ENCODE peak calls at places on chromosome 22, in seven cellular contexts. One of them, this sample, is unnamed. For H3K4me1, the result is how much of the 10 kb centered on the place peaks cover.

GRCh38 chr22:42938449-42938848 is 76.5 kb downstream of the PACSIN2 start:
- DNase-seq in IMR-90: no peak
- DNase-seq in mesenchymal stem cell: no peak
- DNase-seq in trophoblast cell: no peak
- DNase-seq in H1: no peak
- DNase-seq in neuronal stem cell: no peak
- DNase-seq in H9: no peak
- DNase-seq in this sample: no peak

GRCh38 chr22:37130031-37130430 is 19.7 kb downstream of the IL2RB start:
- DNase-seq in trophoblast cell: no peak
- DNase-seq in H9: no peak
- DNase-seq in neuronal stem cell: no peak
- DNase-seq in mesenchymal stem cell: no peak
- DNase-seq in IMR-90: no peak
- DNase-seq in H1: no peak
- DNase-seq in this sample: no peak

GRCh38 chr22:25024895-25025294 is 72.4 kb downstream of the KIAA1671 start:
- DNase-seq in mesenchymal stem cell: no peak
- DNase-seq in H1: no peak
- DNase-seq in IMR-90: no peak
- DNase-seq in H9: no peak
- DNase-seq in trophoblast cell: no peak
- DNase-seq in neuronal stem cell: no peak
- DNase-seq in this sample: no peak

GRCh38 chr22:30439836-30440235 is 14.3 kb downstream of the MTFP1 start:
- DNase-seq in mesenchymal stem cell: no peak
- DNase-seq in H1: no peak
- DNase-seq in H9: no peak
- DNase-seq in trophoblast cell: no peak
- DNase-seq in IMR-90: no peak
- DNase-seq in neuronal stem cell: no peak
- DNase-seq in this sample: no peak

GRCh38 chr22:36457688-36458450 is 23.6 kb downstream of the TXN2 start:
- DNase-seq in H9: peak
- DNase-seq in H1: peak
- DNase-seq in neuronal stem cell: no peak
- DNase-seq in mesenchymal stem cell: peak
- DNase-seq in IMR-90: no peak
- DNase-seq in trophoblast cell: no peak
- DNase-seq in this sample: no peak

GRCh38 chr22:38419864-38420172 is 35.2 kb downstream of the KCNJ4 start:
- DNase-seq in mesenchymal stem cell: no peak
- DNase-seq in IMR-90: no peak
- DNase-seq in neuronal stem cell: no peak
- DNase-seq in trophoblast cell: no peak
- DNase-seq in H1: no peak
- DNase-seq in H9: no peak
- DNase-seq in this sample: no peak

GRCh38 chr22:19844423-19845368 is 10.0 kb downstream of the GNB1L start:
- DNase-seq in IMR-90: peak
- DNase-seq in neuronal stem cell: no peak
- DNase-seq in trophoblast cell: peak
- DNase-seq in H1: peak
- DNase-seq in H9: no peak
- DNase-seq in mesenchymal stem cell: peak
- DNase-seq in this sample: no peak

GRCh38 chr22:38705235-38706100 is at the start of gene GTPBP1:
- DNase-seq in neuronal stem cell: peak
- DNase-seq in H9: peak
- DNase-seq in H1: peak
- DNase-seq in mesenchymal stem cell: peak
- DNase-seq in trophoblast cell: peak
- DNase-seq in IMR-90: peak
- DNase-seq in this sample: peak

GRCh38 chr22:32623943-32624342 is 149.3 kb downstream of the FBXO7 start:
- DNase-seq in mesenchymal stem cell: peak
- DNase-seq in neuronal stem cell: no peak
- DNase-seq in trophoblast cell: no peak
- DNase-seq in H9: no peak
- DNase-seq in IMR-90: peak
- DNase-seq in H1: no peak
- DNase-seq in this sample: no peak

GRCh38 chr22:16827506-16827905 is 2.3 kb upstream of the XKR3 start:
- DNase-seq in H1: no peak
- DNase-seq in trophoblast cell: no peak
- DNase-seq in IMR-90: no peak
- DNase-seq in neuronal stem cell: no peak
- DNase-seq in H9: no peak
- DNase-seq in mesenchymal stem cell: no peak
- DNase-seq in this sample: no peak

GRCh38 chr22:25797891-25798290 is 55.9 kb downstream of the MYO18B start:
- DNase-seq in mesenchymal stem cell: no peak
- DNase-seq in H9: no peak
- DNase-seq in trophoblast cell: no peak
- DNase-seq in IMR-90: no peak
- DNase-seq in H1: no peak
- DNase-seq in neuronal stem cell: no peak
- DNase-seq in this sample: no peak

GRCh38 chr22:24315367-24315781 is 44.7 kb downstream of the SPECC1L start:
- DNase-seq in H1: no peak
- DNase-seq in IMR-90: peak
- DNase-seq in neuronal stem cell: no peak
- DNase-seq in trophoblast cell: no peak
- DNase-seq in H9: no peak
- DNase-seq in mesenchymal stem cell: peak
- DNase-seq in this sample: no peak

GRCh38 chr22:25008666-25009065 is 56.1 kb downstream of the KIAA1671 start:
- DNase-seq in mesenchymal stem cell: peak
- DNase-seq in neuronal stem cell: no peak
- DNase-seq in IMR-90: no peak
- DNase-seq in trophoblast cell: no peak
- DNase-seq in H9: no peak
- DNase-seq in H1: no peak
- DNase-seq in this sample: no peak

GRCh38 chr22:33770723-33771122 is 149.6 kb downstream of the LARGE1 start:
- DNase-seq in IMR-90: no peak
- DNase-seq in neuronal stem cell: no peak
- DNase-seq in H1: no peak
- DNase-seq in trophoblast cell: no peak
- DNase-seq in mesenchymal stem cell: no peak
- DNase-seq in H9: no peak
- DNase-seq in this sample: no peak

GRCh38 chr22:33565580-33565995 is 354.7 kb downstream of the LARGE1 start:
- DNase-seq in H9: no peak
- DNase-seq in H1: no peak
- DNase-seq in trophoblast cell: no peak
- DNase-seq in neuronal stem cell: no peak
- DNase-seq in IMR-90: no peak
- DNase-seq in mesenchymal stem cell: no peak
- DNase-seq in this sample: no peak

DNA sequence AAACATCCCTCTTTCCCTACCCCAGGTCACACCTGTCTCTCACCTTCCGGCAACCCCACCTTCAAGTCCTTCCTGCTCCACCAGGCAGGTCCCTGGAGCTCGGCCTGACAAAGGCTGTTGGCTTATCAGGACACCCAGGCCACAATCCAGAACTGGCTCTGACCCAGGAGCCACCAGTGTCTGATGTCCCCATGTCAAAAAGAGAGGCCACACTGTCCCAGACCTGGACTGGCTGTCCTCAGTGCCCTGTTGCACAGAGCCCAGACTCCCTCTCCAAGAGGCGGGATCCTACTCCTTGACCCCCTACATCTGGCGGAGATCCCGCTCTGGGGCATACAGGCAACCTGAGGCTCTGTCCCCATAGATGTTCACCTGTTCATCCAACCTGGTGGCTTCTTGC is 116.0 kb downstream of the MN1 start:
- DNase-seq in mesenchymal stem cell: no peak
- DNase-seq in neuronal stem cell: no peak
- DNase-seq in H9: no peak
- DNase-seq in trophoblast cell: no peak
- DNase-seq in IMR-90: no peak
- DNase-seq in H1: no peak
- DNase-seq in this sample: no peak
- H3K9ac ChIP-seq in mesenchymal stem cell: no peak
- H3K9ac ChIP-seq in neuronal stem cell: no peak
- H3K9ac ChIP-seq in H9: no peak
- H3K9ac ChIP-seq in trophoblast cell: no peak
- H3K9ac ChIP-seq in IMR-90: no peak
- H3K9ac ChIP-seq in H1: no peak
- H3K9ac ChIP-seq in this sample: no peak

GRCh38 chr22:22433770-22434169 is 74.8 kb downstream of the ZNF280B start:
- DNase-seq in mesenchymal stem cell: no peak
- DNase-seq in H1: no peak
- DNase-seq in trophoblast cell: no peak
- DNase-seq in neuronal stem cell: no peak
- DNase-seq in IMR-90: no peak
- DNase-seq in H9: no peak
- DNase-seq in this sample: no peak

GRCh38 chr22:22432479-22432878 is 76.1 kb downstream of the ZNF280B start:
- DNase-seq in trophoblast cell: no peak
- DNase-seq in IMR-90: no peak
- DNase-seq in mesenchymal stem cell: no peak
- DNase-seq in H9: no peak
- DNase-seq in H1: no peak
- DNase-seq in neuronal stem cell: no peak
- DNase-seq in this sample: no peak

GRCh38 chr22:22432937-22433336 is 75.6 kb downstream of the ZNF280B start:
- DNase-seq in IMR-90: no peak
- DNase-seq in mesenchymal stem cell: no peak
- DNase-seq in H9: no peak
- DNase-seq in neuronal stem cell: no peak
- DNase-seq in trophoblast cell: no peak
- DNase-seq in H1: no peak
- DNase-seq in this sample: no peak

GRCh38 chr22:22429374-22430108 is 79.0 kb downstream of the ZNF280B start:
- DNase-seq in trophoblast cell: no peak
- DNase-seq in IMR-90: no peak
- DNase-seq in H9: no peak
- DNase-seq in H1: no peak
- DNase-seq in neuronal stem cell: no peak
- DNase-seq in mesenchymal stem cell: no peak
- DNase-seq in this sample: no peak

GRCh38 chr22:22431271-22432220 is 77.0 kb downstream of the ZNF280B start:
- DNase-seq in trophoblast cell: peak
- DNase-seq in neuronal stem cell: peak
- DNase-seq in mesenchymal stem cell: peak
- DNase-seq in H9: peak
- DNase-seq in H1: peak
- DNase-seq in IMR-90: peak
- DNase-seq in this sample: peak
- H2BK5ac ChIP-seq in trophoblast cell: no peak
- H2BK5ac ChIP-seq in neuronal stem cell: no peak
- H2BK5ac ChIP-seq in mesenchymal stem cell: no peak
- H2BK5ac ChIP-seq in H9: no peak
- H2BK5ac ChIP-seq in H1: no peak
- H2BK5ac ChIP-seq in IMR-90: no peak
- H2BK5ac ChIP-seq in this sample: no peak

DNA sequence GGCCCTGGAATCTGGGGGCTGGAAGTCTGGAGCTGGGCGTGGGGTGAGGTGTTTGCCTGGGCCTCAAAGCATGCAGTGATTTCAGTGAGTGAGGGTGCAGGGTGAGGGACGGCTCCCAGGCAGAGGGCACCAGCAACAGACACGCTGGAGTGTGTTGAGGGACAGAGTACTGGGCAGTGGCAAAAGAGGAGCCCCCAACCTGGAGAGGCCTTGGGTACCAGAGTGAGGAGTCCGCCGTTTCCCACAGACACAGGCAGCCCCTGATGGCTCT is 12.0 kb upstream of the TBC1D22A start:
- DNase-seq in IMR-90: no peak
- DNase-seq in trophoblast cell: no peak
- DNase-seq in neuronal stem cell: no peak
- DNase-seq in H1: no peak
- DNase-seq in mesenchymal stem cell: no peak
- DNase-seq in H9: no peak
- DNase-seq in this sample: no peak
- H3K4me1 ChIP-seq in IMR-90: under half
- H3K4me1 ChIP-seq in trophoblast cell: under half
- H3K4me1 ChIP-seq in neuronal stem cell: under half
- H3K4me1 ChIP-seq in H1: under half
- H3K4me1 ChIP-seq in mesenchymal stem cell: under half
- H3K4me1 ChIP-seq in H9: under half
- H3K4me1 ChIP-seq in this sample: under half

DNA sequence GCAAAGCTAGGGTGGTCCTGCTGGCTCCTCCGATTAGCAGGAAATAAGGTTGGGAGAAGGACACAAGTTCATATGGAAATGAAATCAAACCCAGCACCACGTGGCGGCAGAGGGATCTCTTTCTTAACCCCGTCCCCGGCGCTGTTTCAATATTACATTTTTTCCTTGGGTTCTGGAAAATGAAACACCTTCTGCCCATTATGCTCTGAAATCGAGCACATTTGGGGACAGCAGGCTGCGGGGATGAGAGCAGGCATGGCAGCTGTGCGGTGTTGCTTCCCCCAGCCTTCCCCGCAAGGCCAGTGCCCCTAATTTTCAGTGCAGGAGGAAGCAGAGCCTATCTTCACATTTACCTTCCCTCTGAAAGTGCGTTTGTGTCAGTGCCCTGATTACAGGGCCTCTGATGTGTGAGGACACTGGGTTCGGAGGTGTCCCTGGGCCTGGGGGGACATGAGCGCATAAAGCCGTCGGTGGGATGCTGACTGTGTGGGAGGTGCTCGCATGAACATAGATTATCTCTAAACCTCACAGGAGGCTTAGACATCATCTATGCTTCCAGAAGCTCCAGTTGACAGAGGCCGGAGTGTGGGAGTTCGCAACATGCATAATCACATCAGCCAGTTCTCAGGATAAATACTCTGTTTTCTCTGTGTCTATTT is 921.4 kb downstream of the BRD1 start:
- DNase-seq in neuronal stem cell: no peak
- DNase-seq in mesenchymal stem cell: no peak
- DNase-seq in IMR-90: no peak
- DNase-seq in H9: peak
- DNase-seq in H1: no peak
- DNase-seq in trophoblast cell: no peak
- DNase-seq in this sample: no peak
- H3K9ac ChIP-seq in neuronal stem cell: no peak
- H3K9ac ChIP-seq in mesenchymal stem cell: no peak
- H3K9ac ChIP-seq in IMR-90: no peak
- H3K9ac ChIP-seq in H9: no peak
- H3K9ac ChIP-seq in H1: no peak
- H3K9ac ChIP-seq in trophoblast cell: no peak
- H3K9ac ChIP-seq in this sample: no peak

DNA sequence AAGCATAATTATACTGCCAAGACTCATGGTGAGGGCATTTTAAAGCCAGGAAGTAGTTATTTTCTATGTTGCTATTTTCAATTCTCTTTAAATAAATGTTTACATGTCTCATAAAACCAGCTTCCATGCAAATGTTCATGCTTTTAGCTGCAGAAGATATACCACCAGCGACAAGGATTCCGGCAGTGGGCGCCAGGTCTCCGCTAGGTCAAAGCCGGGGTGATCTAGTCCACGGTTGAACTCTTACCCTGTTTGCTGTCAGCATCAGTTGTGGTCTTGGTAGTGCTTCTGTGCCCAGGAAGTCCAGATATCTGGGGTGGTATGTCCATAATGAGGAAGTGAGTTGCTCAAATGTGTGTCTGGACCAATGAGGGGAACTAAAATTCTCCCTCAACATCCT is 265.7 kb downstream of the BRD1 start:
- DNase-seq in H9: no peak
- DNase-seq in mesenchymal stem cell: no peak
- DNase-seq in trophoblast cell: no peak
- DNase-seq in neuronal stem cell: no peak
- DNase-seq in H1: no peak
- DNase-seq in IMR-90: no peak
- DNase-seq in this sample: no peak
- H2BK5ac ChIP-seq in H9: no peak
- H2BK5ac ChIP-seq in mesenchymal stem cell: no peak
- H2BK5ac ChIP-seq in trophoblast cell: no peak
- H2BK5ac ChIP-seq in neuronal stem cell: no peak
- H2BK5ac ChIP-seq in H1: no peak
- H2BK5ac ChIP-seq in IMR-90: no peak
- H2BK5ac ChIP-seq in this sample: no peak